ENCODE peak calls at places on chromosomes 2 and 18, in ten cellular contexts. R is endothelial cell of umbilical vein, I is suprapubic skin, L is breast epithelium, Y is HepG2, B is spleen, V is stomach, T is sigmoid colon, D is HCT116, G is esophagus muscularis mucosa. F is an unnamed sample.

GRCh38 chr2:143463717-143464116 is 334.5 kb downstream of the ARHGAP15 start:
- DNase-seq in B (no peak), Y (no peak), L (no peak), I (no peak), V (no peak), G (no peak), D (no peak), T (no peak), R (no peak), F (no peak)

GRCh38 chr2:152710713-152711112 is 6.5 kb downstream of the PRPF40A start:
- DNase-seq in Y (no peak), V (no peak), I (no peak), T (no peak), D (no peak), L (no peak), R (no peak), B (no peak), G (no peak), F (no peak)

GRCh38 chr2:219209236-219209635 is 2.7 kb downstream of the ZFAND2B start:
- DNase-seq in Y (no peak), D (no peak), R (no peak), B (peak), T (peak), V (no peak), G (no peak), L (no peak), I (peak), F (no peak)

GRCh38 chr2:32926708-32927084 is 20.1 kb upstream of the LTBP1 start:
- DNase-seq in G (no peak), L (no peak), D (no peak), I (no peak), B (no peak), R (peak), V (no peak), T (no peak), Y (no peak), F (no peak)

GRCh38 chr2:75998451-75998850 is 287.7 kb upstream of the GCFC2 start:
- DNase-seq in Y (no peak), D (no peak), I (no peak), B (no peak), R (no peak), G (no peak), T (no peak), V (no peak), L (no peak), F (no peak)

GRCh38 chr18:34913837-34914755 is 127.1 kb upstream of the MAPRE2 start:
- DNase-seq in Y (peak), R (peak), L (peak), I (no peak), D (no peak), B (no peak), T (no peak), V (no peak), G (no peak), F (no peak)

GRCh38 chr2:219104107-219105050 is 43.7 kb upstream of the IHH start:
- DNase-seq in L (no peak), D (peak), G (no peak), V (no peak), R (peak), Y (peak), T (no peak), B (no peak), I (no peak), F (no peak)

GRCh38 chr2:240987588-240987987 is 10.8 kb upstream of the SNED1 start:
- DNase-seq in R (no peak), V (no peak), D (no peak), G (no peak), L (no peak), Y (no peak), I (peak), T (peak), B (peak), F (peak)

GRCh38 chr2:177264209-177264538 is 353 bp downstream of the NFE2L2 start:
- DNase-seq in D (no peak), I (peak), L (peak), Y (no peak), G (no peak), V (peak), R (no peak), B (peak), T (peak), F (peak)

GRCh38 chr18:77063256-77063655 is 69.3 kb downstream of the MBP start:
- DNase-seq in Y (no peak), D (no peak), I (no peak), T (no peak), B (peak), L (no peak), V (peak), G (no peak), R (no peak), F (no peak)

GRCh38 chr2:237025090-237025865 is 60.4 kb upstream of the COPS8 start:
- DNase-seq in V (peak), L (no peak), D (peak), R (peak), T (no peak), B (no peak), Y (peak), G (no peak), I (no peak), F (no peak)

GRCh38 chr2:161273038-161273760 is 35.0 kb upstream of the PSMD14 start:
- DNase-seq in Y (peak), V (no peak), T (no peak), G (no peak), B (no peak), I (no peak), R (peak), L (no peak), D (peak), F (no peak)

GRCh38 chr2:145919507-145919906 is 1399.6 kb upstream of the ZEB2 start:
- DNase-seq in T (no peak), Y (no peak), G (no peak), L (no peak), R (peak), V (no peak), B (no peak), I (no peak), D (no peak), F (no peak)

GRCh38 chr2:213806125-213806726 is 522.0 kb downstream of the SPAG16 start:
- DNase-seq in G (no peak), Y (peak), R (peak), D (no peak), B (no peak), V (no peak), T (no peak), I (no peak), L (no peak), F (no peak)

GRCh38 chr2:218471982-218472381 is 53.1 kb downstream of the VIL1 start:
- DNase-seq in R (no peak), D (no peak), G (peak), I (no peak), B (no peak), T (no peak), V (no peak), L (no peak), Y (no peak), F (no peak)

GRCh38 chr18:55048892-55049291 is 89.6 kb upstream of the CCDC68 start:
- DNase-seq in G (no peak), V (no peak), Y (no peak), I (no peak), T (no peak), R (peak), B (no peak), L (no peak), D (no peak), F (no peak)

GRCh38 chr2:197805598-197806316 is 1.4 kb downstream of the PLCL1 start:
- DNase-seq in R (no peak), D (no peak), L (no peak), G (no peak), Y (no peak), B (no peak), V (no peak), T (no peak), I (no peak), F (no peak)

GRCh38 chr2:120662746-120663145 is 72.9 kb upstream of the GLI2 start:
- DNase-seq in V (no peak), L (no peak), B (no peak), G (no peak), I (peak), Y (no peak), D (no peak), T (peak), R (no peak), F (no peak)

GRCh38 chr18:75206637-75207297 is 2.2 kb downstream of the PTGR3 start:
- DNase-seq in D (no peak), V (no peak), R (no peak), B (no peak), I (no peak), L (no peak), G (peak), T (no peak), Y (no peak), F (no peak)

GRCh38 chr2:160352492-160352891 is 141.1 kb downstream of the RBMS1 start:
- DNase-seq in L (no peak), T (no peak), Y (no peak), D (no peak), B (no peak), I (no peak), G (no peak), V (no peak), R (no peak), F (no peak)

GRCh38 chr2:85091838-85092237 is 41.4 kb upstream of the TCF7L1 start:
- DNase-seq in D (no peak), V (no peak), G (no peak), Y (no peak), I (no peak), L (no peak), B (no peak), T (no peak), R (no peak), F (no peak)

GRCh38 chr18:21820035-21820810 is 79.6 kb downstream of the MIB1 start:
- DNase-seq in I (no peak), V (no peak), L (no peak), T (no peak), D (peak), Y (peak), B (no peak), R (peak), G (no peak), F (no peak)

GRCh38 chr2:240432820-240433801 is 2.4 kb upstream of the GPC1 start:
- DNase-seq in V (peak), T (peak), Y (no peak), D (no peak), L (no peak), R (no peak), G (no peak), B (peak), I (peak), F (peak)

GRCh38 chr2:42339191-42339912 is 21.7 kb downstream of the COX7A2L start:
- DNase-seq in T (no peak), B (no peak), V (no peak), L (no peak), R (no peak), I (no peak), G (peak), D (no peak), Y (peak), F (peak)

GRCh38 chr2:229174794-229175529 is 96.1 kb downstream of the PID1 start:
- DNase-seq in G (no peak), B (no peak), I (peak), T (peak), D (no peak), V (no peak), L (no peak), Y (no peak), R (no peak), F (peak)

GRCh38 chr2:31216734-31217133 is 581 bp downstream of the CAPN14 start:
- DNase-seq in I (no peak), L (no peak), Y (no peak), T (no peak), D (no peak), V (no peak), R (no peak), G (no peak), B (no peak), F (no peak)

GRCh38 chr2:43879261-43879660 is 40.5 kb downstream of the ABCG8 start:
- DNase-seq in V (no peak), R (no peak), I (no peak), T (no peak), G (no peak), D (no peak), Y (no peak), B (no peak), L (no peak), F (no peak)

GRCh38 chr2:83528746-83529145 is 930.3 kb downstream of the SUCLG1 start:
- DNase-seq in V (no peak), T (no peak), Y (no peak), D (no peak), G (no peak), I (no peak), L (no peak), R (no peak), B (no peak), F (no peak)

GRCh38 chr2:51084750-51085149 is 52.8 kb upstream of the NRXN1 start:
- DNase-seq in V (no peak), I (no peak), R (no peak), L (no peak), T (no peak), B (no peak), Y (no peak), G (no peak), D (no peak), F (no peak)

GRCh38 chr2:99858951-99859596 is 283.3 kb downstream of the AFF3 start:
- DNase-seq in Y (no peak), B (no peak), L (no peak), D (no peak), G (no peak), V (no peak), I (no peak), T (no peak), R (no peak), F (no peak)

GRCh38 chr2:239911630-239912071 is 113.5 kb downstream of the NDUFA10 start:
- DNase-seq in L (no peak), R (no peak), T (no peak), G (peak), Y (no peak), B (peak), D (no peak), V (peak), I (no peak), F (peak)

GRCh38 chr2:19738707-19739106 is 163.1 kb downstream of the TTC32 start:
- DNase-seq in D (no peak), B (no peak), Y (no peak), V (no peak), I (peak), R (no peak), T (peak), G (no peak), L (peak), F (no peak)

GRCh38 chr18:79847606-79848293 is 50.0 kb downstream of the KCNG2 start:
- DNase-seq in Y (no peak), G (peak), T (no peak), R (no peak), B (peak), V (no peak), D (no peak), I (no peak), L (peak), F (no peak)

GRCh38 chr2:136381722-136382633 is 264.0 kb upstream of the CXCR4 start:
- DNase-seq in I (no peak), Y (no peak), T (no peak), D (no peak), L (peak), V (peak), G (peak), B (peak), R (no peak), F (no peak)

GRCh38 chr2:182133195-182133891 is 147.7 kb downstream of the PPP1R1C start:
- DNase-seq in T (no peak), B (no peak), L (no peak), D (no peak), R (peak), V (no peak), G (no peak), I (no peak), Y (no peak), F (no peak)

GRCh38 chr2:160372585-160372984 is 121.0 kb downstream of the RBMS1 start:
- DNase-seq in Y (no peak), D (no peak), L (no peak), G (no peak), R (peak), B (no peak), V (no peak), T (no peak), I (no peak), F (no peak)

GRCh38 chr2:219631406-219631891 is 4.0 kb downstream of the SLC4A3 start:
- DNase-seq in D (no peak), V (no peak), R (no peak), G (no peak), Y (no peak), I (no peak), T (no peak), L (no peak), B (no peak), F (no peak)

GRCh38 chr2:95077893-95078603 is 43.6 kb downstream of the MRPS5 start:
- DNase-seq in Y (no peak), L (no peak), I (no peak), B (no peak), G (peak), T (no peak), R (no peak), V (no peak), D (no peak), F (peak)

GRCh38 chr2:102073168-102073724 is 69.3 kb upstream of the IL1R1 start:
- DNase-seq in D (no peak), G (no peak), Y (no peak), V (no peak), L (no peak), R (no peak), I (no peak), B (no peak), T (no peak), F (no peak)

GRCh38 chr2:102076512-102076911 is 66.0 kb upstream of the IL1R1 start:
- DNase-seq in I (no peak), Y (no peak), L (no peak), B (no peak), D (no peak), R (no peak), T (no peak), V (no peak), G (no peak), F (no peak)

GRCh38 chr2:102070058-102070642 is 72.4 kb upstream of the IL1R1 start:
- DNase-seq in R (no peak), I (no peak), Y (peak), T (peak), D (no peak), B (no peak), G (no peak), L (no peak), V (peak), F (peak)

GRCh38 chr2:102072741-102073140 is 69.8 kb upstream of the IL1R1 start:
- DNase-seq in I (no peak), L (no peak), D (no peak), T (no peak), V (no peak), B (no peak), G (no peak), R (no peak), Y (no peak), F (no peak)

DNA sequence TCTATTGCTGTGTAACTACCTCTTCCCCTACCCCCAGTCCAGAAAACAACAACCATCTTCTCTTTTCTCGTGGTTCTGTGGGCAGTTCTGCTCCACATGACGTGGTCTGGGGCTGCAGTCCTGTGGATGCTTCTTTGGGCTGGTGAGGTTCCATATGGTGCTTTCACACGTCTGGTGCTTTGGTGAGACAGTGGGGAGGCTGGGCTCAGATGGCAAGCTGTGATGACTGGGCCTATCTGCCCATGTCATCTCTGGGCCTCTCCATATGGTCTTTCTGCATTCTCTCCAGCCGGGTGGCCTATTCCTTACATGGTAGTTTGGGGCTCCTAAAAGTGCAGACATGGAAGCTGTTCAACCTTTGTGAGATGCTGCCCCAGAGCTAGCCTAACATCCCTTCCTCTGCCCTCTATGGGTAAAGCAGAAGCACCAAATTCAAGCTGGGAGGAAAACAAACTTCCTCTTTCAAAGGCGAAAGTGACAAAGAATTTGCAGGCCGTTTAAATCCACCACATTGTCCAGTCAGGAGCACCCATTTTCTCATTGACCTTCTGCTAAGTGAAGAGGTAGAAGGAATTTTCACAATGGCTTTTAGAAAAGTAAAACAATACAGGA is 68.3 kb upstream of the IL1R1 start:
- DNase-seq in G (no peak), D (no peak), I (no peak), L (no peak), T (no peak), Y (no peak), V (no peak), R (no peak), B (no peak), F (no peak)
- TF ChIP-seq CTCF in G (no peak), D (no peak), I (no peak), L (no peak), T (no peak), Y (no peak), V (no peak), R (no peak), B (no peak), F (no peak)

DNA sequence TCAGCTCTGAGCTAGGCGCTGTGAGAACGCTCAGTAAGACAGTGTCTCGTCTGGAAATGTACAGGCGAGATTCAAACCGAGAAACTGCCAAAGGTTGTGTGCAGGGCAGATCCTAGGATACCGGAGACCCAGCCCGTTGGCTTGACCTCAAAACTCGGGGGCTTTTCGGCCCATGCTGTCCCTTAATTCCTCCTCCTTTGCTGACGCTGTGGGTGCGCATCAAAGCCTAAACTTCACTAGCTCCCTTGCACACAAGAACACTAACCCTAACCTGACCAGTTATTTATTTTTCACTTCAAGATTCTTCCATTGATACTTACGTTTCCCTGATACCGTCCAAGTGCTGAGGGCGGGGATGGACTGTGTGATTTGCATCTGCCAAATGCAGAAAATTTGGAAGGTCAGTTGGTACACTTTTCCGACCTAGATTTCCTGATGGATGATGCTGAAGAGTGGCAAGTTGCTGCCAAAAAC is 1.0 kb upstream of the AAK1 start:
- DNase-seq in G (no peak), V (no peak), I (no peak), R (no peak), T (no peak), Y (no peak), L (no peak), D (no peak), B (no peak), F (no peak)
- TF ChIP-seq POLR2A in G (no peak), V (no peak), I (no peak), R (peak), T (no peak), Y (no peak), L (no peak), D (no peak), B (no peak), F (no peak)

GRCh38 chr18:9711361-9712129 is 3.4 kb downstream of the RAB31 start:
- DNase-seq in V (no peak), R (no peak), G (no peak), T (peak), D (no peak), L (peak), B (no peak), I (no peak), Y (no peak), F (no peak)
- TF ChIP-seq POLR2AphosphoS5 in V (no peak), R (no peak), G (no peak), T (peak), D (no peak), L (no peak), B (no peak), I (no peak), Y (no peak), F (no peak)

GRCh38 chr2:168490015-168490874 is 34.2 kb downstream of the CERS6 start:
- DNase-seq in Y (peak), V (no peak), G (no peak), D (no peak), B (no peak), L (no peak), T (no peak), I (no peak), R (peak), F (no peak)

GRCh38 chr2:168499500-168499899 is 43.4 kb downstream of the CERS6 start:
- DNase-seq in T (no peak), I (no peak), G (no peak), R (no peak), V (no peak), B (no peak), Y (no peak), L (no peak), D (no peak), F (no peak)

GRCh38 chr2:168490916-168491605 is 35.0 kb downstream of the CERS6 start:
- DNase-seq in I (no peak), V (no peak), G (no peak), D (no peak), Y (no peak), T (no peak), L (no peak), R (peak), B (no peak), F (no peak)

GRCh38 chr2:168495524-168495923 is 39.5 kb downstream of the CERS6 start:
- DNase-seq in B (no peak), G (no peak), L (no peak), Y (no peak), T (no peak), V (no peak), D (no peak), I (no peak), R (no peak), F (no peak)

DNA sequence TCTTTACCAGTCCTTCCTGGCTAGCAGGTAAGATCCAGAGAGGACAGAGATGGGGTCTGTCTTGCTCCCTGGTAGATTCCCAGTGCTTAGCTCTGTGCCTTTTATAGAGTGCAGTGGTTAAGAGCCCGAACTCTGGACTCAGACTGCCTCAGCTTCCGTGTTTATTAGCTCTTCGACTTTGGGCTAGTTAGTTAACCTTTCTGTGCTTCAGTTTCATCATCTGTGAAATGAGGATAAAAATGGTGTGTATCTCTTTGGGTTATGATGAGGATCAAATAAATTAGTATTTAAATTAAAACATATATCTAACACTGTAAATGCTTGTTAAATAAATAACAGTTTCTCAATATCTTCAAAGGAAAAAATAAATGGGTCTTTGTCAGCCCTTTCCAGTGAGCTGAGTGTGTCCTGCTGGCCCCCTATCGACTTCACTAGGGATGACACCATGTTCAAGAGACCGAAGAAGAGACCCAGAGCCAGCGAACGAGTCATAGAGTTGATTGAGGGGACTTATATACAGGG is 38.2 kb downstream of the CERS6 start:
- DNase-seq in R (no peak), D (peak), B (no peak), V (no peak), L (no peak), I (no peak), G (no peak), T (no peak), Y (peak), F (no peak)
- TF ChIP-seq CTCF in R (peak), D (peak), B (no peak), V (no peak), L (no peak), I (peak), G (no peak), T (no peak), Y (peak), F (no peak)